ENCODE peak calls at places on chromosomes 12 and 14, in seven cellular contexts. N is nucleus accumbens; I is BJ; E is DMS153; H is T-helper 2 cell; B is GM20000; M is CD4-positive, alpha-beta T cell. C is an unnamed sample.
A peak's percentile ranks its signal among the peaks of the same experiment; 100 is the strongest.

GRCh38 chr14:95903616-95904107 is 27.0 kb downstream of the TUNAR start:
- DNase-seq in N (no peak), I (no peak), E (no peak), H (no peak), B (no peak), M (no peak), C (no peak)

GRCh38 chr12:752673-753400 is 458 bp downstream of the WNK1 start:
- DNase-seq in N (no peak), I (no peak), E (peak; percentile 38), H (peak; percentile 13), B (peak; percentile 74), M (no peak), C (no peak)

GRCh38 chr12:53324113-53324778 is 2.8 kb upstream of the AAAS start:
- DNase-seq in N (no peak), I (no peak), E (no peak), H (peak; percentile 19), B (peak; percentile 79), M (peak; percentile 37), C (no peak)

GRCh38 chr14:89221109-89221508 is 195.9 kb downstream of the FOXN3 start:
- DNase-seq in N (no peak), I (no peak), E (peak; percentile 93), H (no peak), B (no peak), M (no peak), C (peak; percentile 46)

GRCh38 chr12:112350593-112351592 is 31.3 kb downstream of the HECTD4 start:
- DNase-seq in N (no peak), I (peak; percentile 10), E (no peak), H (no peak), B (peak; percentile 9), M (no peak), C (peak; percentile 57)

GRCh38 chr14:21026988-21027315 is 2.1 kb upstream of the NDRG2 start:
- DNase-seq in N (no peak), I (no peak), E (no peak), H (no peak), B (no peak), M (no peak), C (no peak)

GRCh38 chr12:14239350-14239934 is 126.0 kb upstream of the ATF7IP start:
- DNase-seq in N (no peak), I (no peak), E (no peak), H (no peak), B (peak; percentile 51), M (no peak), C (no peak)

GRCh38 chr12:89098390-89099102 is 253.8 kb downstream of the DUSP6 start:
- DNase-seq in N (no peak), I (no peak), E (peak; percentile 85), H (no peak), B (no peak), M (no peak), C (peak; percentile 38)

GRCh38 chr12:111434680-111435338 is 29.1 kb downstream of the SH2B3 start:
- DNase-seq in N (no peak), I (no peak), E (peak; percentile 82), H (peak; percentile 66), B (peak; percentile 65), M (peak; percentile 83), C (peak; percentile 80)

GRCh38 chr12:70609739-70610491 is 27.3 kb downstream of the PTPRB start:
- DNase-seq in N (no peak), I (no peak), E (peak; percentile 3), H (no peak), B (no peak), M (no peak), C (no peak)

GRCh38 chr14:105489607-105490317 is 1.3 kb upstream of the TEDC1 start:
- DNase-seq in N (peak; percentile 86), I (no peak), E (peak; percentile 27), H (peak; percentile 75), B (peak; percentile 90), M (peak; percentile 89), C (peak; percentile 24)

GRCh38 chr12:122726056-122726558 is 4.5 kb downstream of the HCAR1 start:
- DNase-seq in N (no peak), I (no peak), E (no peak), H (peak; percentile 25), B (no peak), M (no peak), C (no peak)

GRCh38 chr12:5470221-5470620 is 38.3 kb downstream of the NTF3 start:
- DNase-seq in N (no peak), I (no peak), E (no peak), H (no peak), B (no peak), M (no peak), C (no peak)

GRCh38 chr14:61104358-61104757 is 123.3 kb downstream of the SLC38A6 start:
- DNase-seq in N (no peak), I (no peak), E (no peak), H (no peak), B (no peak), M (no peak), C (no peak)

GRCh38 chr12:124928095-124928911 is 13.9 kb upstream of the UBC start:
- DNase-seq in N (no peak), I (no peak), E (no peak), H (no peak), B (no peak), M (no peak), C (no peak)

GRCh38 chr14:77589099-77589498 is 27.3 kb downstream of the SPTLC2 start:
- DNase-seq in N (no peak), I (no peak), E (no peak), H (no peak), B (no peak), M (no peak), C (no peak)

GRCh38 chr12:76636141-76636692 is 76.6 kb upstream of the OSBPL8 start:
- DNase-seq in N (no peak), I (no peak), E (no peak), H (no peak), B (no peak), M (no peak), C (no peak)

GRCh38 chr12:58504539-58504938 is 415.8 kb downstream of the LRIG3 start:
- DNase-seq in N (no peak), I (no peak), E (peak; percentile 86), H (no peak), B (no peak), M (no peak), C (no peak)

GRCh38 chr12:87704374-87704773 is 324.8 kb downstream of the C12orf50 start:
- DNase-seq in N (no peak), I (no peak), E (no peak), H (no peak), B (no peak), M (no peak), C (no peak)

GRCh38 chr12:2891240-2892053 is 756 bp downstream of the TULP3 start:
- DNase-seq in N (peak; percentile 32), I (no peak), E (no peak), H (no peak), B (no peak), M (no peak), C (no peak)

GRCh38 chr12:76755829-76756379 is 8.0 kb upstream of the ZDHHC17 start:
- DNase-seq in N (no peak), I (no peak), E (no peak), H (no peak), B (no peak), M (no peak), C (no peak)

GRCh38 chr14:106372870-106373657 is 846.7 kb downstream of the TMEM121 start:
- DNase-seq in N (no peak), I (no peak), E (peak; percentile 43), H (peak; percentile 69), B (peak; percentile 83), M (peak; percentile 62), C (peak; percentile 12)

GRCh38 chr12:28191690-28192089 is 1.4 kb downstream of the CCDC91 start:
- DNase-seq in N (no peak), I (no peak), E (no peak), H (no peak), B (no peak), M (peak; percentile 31), C (no peak)

GRCh38 chr12:83003026-83003425 is 316.3 kb downstream of the TMTC2 start:
- DNase-seq in N (no peak), I (no peak), E (no peak), H (no peak), B (no peak), M (no peak), C (no peak)

GRCh38 chr12:93738199-93739058 is 61.3 kb downstream of the CRADD start:
- DNase-seq in N (no peak), I (no peak), E (no peak), H (no peak), B (no peak), M (no peak), C (no peak)

GRCh38 chr14:36208690-36209278 is 32.3 kb upstream of the PTCSC3 start:
- DNase-seq in N (no peak), I (no peak), E (peak; percentile 99), H (no peak), B (no peak), M (no peak), C (peak; percentile 100)

GRCh38 chr14:35808076-35808657 is 928 bp downstream of the RALGAPA1 start:
- DNase-seq in N (no peak), I (no peak), E (no peak), H (no peak), B (no peak), M (no peak), C (peak; percentile 95)

GRCh38 chr12:58633479-58633878 is 286.8 kb downstream of the LRIG3 start:
- DNase-seq in N (no peak), I (no peak), E (no peak), H (no peak), B (no peak), M (no peak), C (no peak)

GRCh38 chr12:31318870-31319269 is 7.1 kb downstream of the SINHCAF start:
- DNase-seq in N (no peak), I (no peak), E (no peak), H (no peak), B (no peak), M (no peak), C (no peak)

GRCh38 chr14:23470947-23471346 is 1.4 kb downstream of the NGDN start:
- DNase-seq in N (no peak), I (no peak), E (no peak), H (no peak), B (no peak), M (no peak), C (no peak)

GRCh38 chr14:92847220-92848148 is 53.4 kb downstream of the GOLGA5 start:
- DNase-seq in N (no peak), I (no peak), E (no peak), H (no peak), B (no peak), M (no peak), C (no peak)

GRCh38 chr12:12612403-12612802 is 727 bp downstream of the CREBL2 start:
- DNase-seq in N (no peak), I (no peak), E (no peak), H (no peak), B (peak; percentile 45), M (no peak), C (peak; percentile 50)

GRCh38 chr14:67526676-67527459 is 6.2 kb upstream of the PLEKHH1 start:
- DNase-seq in N (no peak), I (no peak), E (peak; percentile 21), H (no peak), B (peak; percentile 69), M (no peak), C (peak; percentile 11)

GRCh38 chr14:34713681-34714319 is 593 bp downstream of the CFL2 start:
- DNase-seq in N (no peak), I (peak; percentile 73), E (no peak), H (peak; percentile 15), B (peak; percentile 51), M (no peak), C (peak; percentile 87)